ENCODE peak calls at places on chromosomes 11 and 22, in seven cellular contexts. M is uterus, J is esophagus squamous epithelium, Q is sigmoid colon, C is SJSA1, A is neural progenitor cell, T is cardiac muscle cell. L is an unnamed sample.

GRCh38 chr22:48869788-48870187 is 957.9 kb downstream of the BRD1 start:
- DNase-seq in M (no peak), J (no peak), Q (peak; percentile 0), C (no peak), A (no peak), T (no peak), L (no peak)

GRCh38 chr11:84264066-84264465 is 977.9 kb upstream of the CCDC90B start:
- DNase-seq in M (no peak), J (no peak), Q (no peak), C (no peak), A (no peak), T (no peak), L (no peak)

GRCh38 chr11:15509082-15509481 is 394.4 kb downstream of the INSC start:
- DNase-seq in M (no peak), J (no peak), Q (no peak), C (no peak), A (no peak), T (no peak), L (no peak)

GRCh38 chr11:26263769-26264168 is 68.2 kb upstream of the ANO3 start:
- DNase-seq in M (no peak), J (no peak), Q (no peak), C (no peak), A (no peak), T (no peak), L (no peak)

GRCh38 chr11:121473064-121473777 is 20.5 kb upstream of the SORL1-AS1 start:
- DNase-seq in M (no peak), J (no peak), Q (no peak), C (no peak), A (no peak), T (peak; percentile 58), L (no peak)

GRCh38 chr11:125950696-125951645 is 5.1 kb downstream of the VSIG10L2 start:
- DNase-seq in M (peak; percentile 88), J (no peak), Q (peak; percentile 96), C (no peak), A (no peak), T (peak; percentile 86), L (peak; percentile 22)

GRCh38 chr11:114280696-114281095 is 15.5 kb upstream of the NNMT start:
- DNase-seq in M (peak; percentile 54), J (no peak), Q (peak; percentile 82), C (peak; percentile 70), A (peak; percentile 88), T (peak; percentile 95), L (no peak)

GRCh38 chr11:88494857-88495256 is 157.3 kb upstream of the CTSC start:
- DNase-seq in M (no peak), J (no peak), Q (no peak), C (no peak), A (peak; percentile 24), T (no peak), L (no peak)

GRCh38 chr11:61037694-61038093 is 64.6 kb upstream of the CD5 start:
- DNase-seq in M (no peak), J (no peak), Q (peak; percentile 53), C (no peak), A (no peak), T (peak; percentile 31), L (no peak)

GRCh38 chr11:87870081-87870480 is 305.2 kb downstream of the RAB38 start:
- DNase-seq in M (no peak), J (no peak), Q (no peak), C (no peak), A (no peak), T (no peak), L (no peak)

GRCh38 chr22:49146511-49146910 is 681.2 kb downstream of the BRD1 start:
- DNase-seq in M (no peak), J (no peak), Q (no peak), C (no peak), A (no peak), T (no peak), L (no peak)

GRCh38 chr11:65383778-65384177 is 1.3 kb upstream of the SLC25A45 start:
- DNase-seq in M (no peak), J (no peak), Q (no peak), C (no peak), A (no peak), T (no peak), L (no peak)

GRCh38 chr22:30248484-30248883 is 1.9 kb upstream of the LIF start:
- DNase-seq in M (no peak), J (no peak), Q (no peak), C (no peak), A (no peak), T (no peak), L (no peak)

GRCh38 chr22:30245985-30246901 is at the start of gene LIF:
- DNase-seq in M (no peak), J (no peak), Q (no peak), C (no peak), A (peak; percentile 60), T (peak; percentile 69), L (no peak)

GRCh38 chr22:30247974-30248373 is 1.4 kb upstream of the LIF start:
- DNase-seq in M (no peak), J (no peak), Q (no peak), C (no peak), A (no peak), T (no peak), L (no peak)

GRCh38 chr22:30247561-30247960 is 1.0 kb upstream of the LIF start:
- DNase-seq in M (no peak), J (no peak), Q (no peak), C (no peak), A (no peak), T (no peak), L (no peak)

DNA sequence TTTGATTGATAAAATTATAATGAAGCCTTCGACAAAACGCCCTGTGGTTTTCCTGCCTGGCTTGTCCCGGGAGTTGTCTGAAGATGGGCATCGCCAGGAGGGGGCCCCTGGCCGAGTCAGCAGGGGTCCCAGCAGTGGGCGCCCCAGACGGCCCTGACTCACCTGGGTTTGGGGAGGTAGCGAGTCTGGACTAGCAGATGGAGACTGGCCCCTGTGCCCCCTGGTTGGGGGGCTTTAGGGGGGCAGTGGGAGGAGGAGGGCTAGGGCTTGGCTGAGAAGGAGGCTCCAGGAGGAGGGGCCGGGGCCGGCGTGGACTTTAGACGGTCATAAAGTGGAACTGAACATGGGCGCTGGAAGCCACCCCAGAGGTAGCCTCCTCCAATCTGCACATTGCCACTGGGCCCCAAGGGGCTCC is 410 bp upstream of the LIF start:
- DNase-seq in M (no peak), J (no peak), Q (no peak), C (no peak), A (no peak), T (no peak), L (no peak)
- H3K4me1 ChIP-seq in M (peaks cover 8% of the 10 kb centered on the region), J (peaks cover 69% of the 10 kb centered on the region), Q (peaks cover 15% of the 10 kb centered on the region), C (peaks cover 54% of the 10 kb centered on the region), A (peaks cover 14% of the 10 kb centered on the region), T (peaks cover 5% of the 10 kb centered on the region), L (peaks cover 18% of the 10 kb centered on the region)

GRCh38 chr22:32324505-32325415 is 32.9 kb upstream of the RFPL3 start:
- DNase-seq in M (no peak), J (no peak), Q (no peak), C (no peak), A (no peak), T (no peak), L (no peak)

GRCh38 chr22:32327066-32327465 is 30.6 kb upstream of the RFPL3 start:
- DNase-seq in M (no peak), J (no peak), Q (no peak), C (no peak), A (no peak), T (no peak), L (no peak)

GRCh38 chr22:32326647-32327046 is 31.0 kb upstream of the RFPL3 start:
- DNase-seq in M (no peak), J (no peak), Q (no peak), C (no peak), A (no peak), T (no peak), L (no peak)

GRCh38 chr22:32325811-32326237 is 31.8 kb upstream of the RFPL3 start:
- DNase-seq in M (no peak), J (no peak), Q (no peak), C (no peak), A (no peak), T (no peak), L (no peak)

DNA sequence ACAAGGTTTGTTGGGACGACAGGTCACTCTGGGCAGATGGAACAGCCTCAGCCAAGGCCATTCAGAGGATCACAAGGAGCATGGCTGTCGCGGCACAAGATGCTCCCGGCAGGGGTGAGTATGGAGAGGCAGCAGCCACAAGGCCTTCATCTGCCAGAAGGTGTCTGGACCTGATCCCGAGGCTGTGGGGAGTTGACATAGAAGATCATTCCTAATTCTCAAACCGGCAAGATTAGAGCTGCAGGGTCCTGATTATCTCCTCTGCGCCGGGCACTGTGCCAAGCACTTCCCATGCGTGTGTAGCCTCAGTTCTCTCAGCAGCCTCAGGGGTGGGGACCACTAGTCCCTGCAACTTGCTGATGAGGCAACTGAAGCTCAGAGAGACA is 32.3 kb upstream of the RFPL3 start:
- DNase-seq in M (no peak), J (no peak), Q (no peak), C (no peak), A (no peak), T (peak; percentile 26), L (no peak)
- H3K27ac ChIP-seq in M (no peak overlapping the region), J (no peak overlapping the region), Q (no peak overlapping the region), C (no peak overlapping the region), A (no peak overlapping the region), T (no peak overlapping the region), L (no peak overlapping the region)

GRCh38 chr11:78039391-78039918 is 16.4 kb upstream of the KCTD14 start:
- DNase-seq in M (no peak), J (no peak), Q (no peak), C (no peak), A (no peak), T (no peak), L (peak; percentile 65)
- H3K4me1 ChIP-seq in M (no peaks in the 10 kb centered on the region), J (peaks cover 27% of the 10 kb centered on the region), Q (peaks cover 11% of the 10 kb centered on the region), C (peaks cover 32% of the 10 kb centered on the region), A (peaks cover 4% of the 10 kb centered on the region), T (no peaks in the 10 kb centered on the region), L (peaks cover 20% of the 10 kb centered on the region)

GRCh38 chr11:64094463-64095223 is 58.9 kb downstream of the FLRT1 start:
- DNase-seq in M (no peak), J (no peak), Q (peak; percentile 83), C (peak; percentile 94), A (peak; percentile 64), T (peak; percentile 66), L (peak; percentile 24)
- H3K27ac ChIP-seq in M (no peak overlapping the region), J (no peak overlapping the region), Q (peak overlapping the region; percentile 86), C (peak overlapping the region; percentile 71), A (peak overlapping the region; percentile 63), T (peak overlapping the region; percentile 61), L (no peak overlapping the region)

GRCh38 chr22:37175414-37176144 is 12.5 kb downstream of the C1QTNF6 start:
- DNase-seq in M (peak; percentile 14), J (no peak), Q (peak; percentile 62), C (no peak), A (no peak), T (no peak), L (no peak)
- H3K4me1 ChIP-seq in M (peaks cover 29% of the 10 kb centered on the region), J (peaks cover 61% of the 10 kb centered on the region), Q (peaks cover 17% of the 10 kb centered on the region), C (peaks cover 4% of the 10 kb centered on the region), A (peaks cover 17% of the 10 kb centered on the region), T (peaks cover 6% of the 10 kb centered on the region), L (no peaks in the 10 kb centered on the region)

DNA sequence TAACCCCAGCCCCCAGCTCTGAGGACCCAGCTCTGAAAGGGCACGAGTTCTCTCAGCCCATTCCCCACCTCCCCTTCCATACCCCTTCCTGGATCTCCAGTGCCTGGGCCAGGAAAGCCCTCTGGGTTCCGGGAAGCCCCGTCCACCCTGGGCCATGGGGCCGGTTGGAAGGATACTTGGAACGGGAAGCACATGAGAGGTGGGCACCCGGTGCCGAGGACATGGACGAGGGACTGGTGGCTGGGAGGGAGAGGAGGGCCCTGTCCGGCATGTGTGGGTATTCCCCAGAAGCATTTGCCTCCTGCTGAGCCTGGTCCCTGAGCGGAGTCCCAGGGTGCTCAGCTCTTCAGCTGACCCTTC is 5.2 kb upstream of the HINFP start:
- DNase-seq in M (no peak), J (no peak), Q (no peak), C (no peak), A (no peak), T (no peak), L (no peak)
- H3K27ac ChIP-seq in M (no peak overlapping the region), J (peak overlapping the region; percentile 51), Q (peak overlapping the region; percentile 31), C (no peak overlapping the region), A (no peak overlapping the region), T (no peak overlapping the region), L (no peak overlapping the region)